ENCODE peak calls at places on chromosomes 1 and 21, in seven cellular contexts. One of them, this sample, is unnamed. For H3K4me1 and H3K27me3, the result is how much of the 10 kb centered on the place peaks cover.

GRCh38 chr1:40860706-40861226 is 1.4 kb downstream of the CITED4 start:
- DNase-seq in prostate gland: no peak
- DNase-seq in GM23248: no peak
- DNase-seq in ovary: peak
- DNase-seq in lower lobe of right lung: no peak
- DNase-seq in CD4-positive, CD25-positive, alpha-beta regulatory T cell: no peak
- DNase-seq in thyroid gland: no peak
- DNase-seq in this sample: no peak

GRCh38 chr21:18354947-18355346 is 48.6 kb downstream of the TMPRSS15 start:
- DNase-seq in ovary: no peak
- DNase-seq in CD4-positive, CD25-positive, alpha-beta regulatory T cell: no peak
- DNase-seq in lower lobe of right lung: no peak
- DNase-seq in GM23248: no peak
- DNase-seq in thyroid gland: no peak
- DNase-seq in prostate gland: no peak
- DNase-seq in this sample: no peak

GRCh38 chr1:201568258-201568657 is 29.3 kb downstream of the NAV1 start:
- DNase-seq in thyroid gland: no peak
- DNase-seq in lower lobe of right lung: peak
- DNase-seq in CD4-positive, CD25-positive, alpha-beta regulatory T cell: no peak
- DNase-seq in ovary: no peak
- DNase-seq in GM23248: no peak
- DNase-seq in prostate gland: no peak
- DNase-seq in this sample: no peak

GRCh38 chr1:240613353-240614142 is 1.6 kb upstream of the GREM2 start:
- DNase-seq in GM23248: no peak
- DNase-seq in prostate gland: no peak
- DNase-seq in CD4-positive, CD25-positive, alpha-beta regulatory T cell: peak
- DNase-seq in ovary: no peak
- DNase-seq in lower lobe of right lung: no peak
- DNase-seq in thyroid gland: no peak
- DNase-seq in this sample: no peak

GRCh38 chr1:61453111-61453961 is 271.6 kb downstream of the TM2D1 start:
- DNase-seq in lower lobe of right lung: peak
- DNase-seq in thyroid gland: peak
- DNase-seq in prostate gland: peak
- DNase-seq in ovary: peak
- DNase-seq in GM23248: peak
- DNase-seq in CD4-positive, CD25-positive, alpha-beta regulatory T cell: peak
- DNase-seq in this sample: peak

GRCh38 chr1:46581685-46582455 is 22.2 kb downstream of the MKNK1 start:
- DNase-seq in GM23248: peak
- DNase-seq in thyroid gland: no peak
- DNase-seq in ovary: no peak
- DNase-seq in lower lobe of right lung: no peak
- DNase-seq in CD4-positive, CD25-positive, alpha-beta regulatory T cell: peak
- DNase-seq in prostate gland: no peak
- DNase-seq in this sample: no peak

GRCh38 chr1:1678581-1679380 is 13.8 kb downstream of the SLC35E2B start:
- DNase-seq in CD4-positive, CD25-positive, alpha-beta regulatory T cell: peak
- DNase-seq in thyroid gland: no peak
- DNase-seq in prostate gland: no peak
- DNase-seq in ovary: no peak
- DNase-seq in GM23248: no peak
- DNase-seq in lower lobe of right lung: peak
- DNase-seq in this sample: no peak

GRCh38 chr1:63124666-63125191 is 197.6 kb upstream of the FOXD3 start:
- DNase-seq in ovary: no peak
- DNase-seq in CD4-positive, CD25-positive, alpha-beta regulatory T cell: no peak
- DNase-seq in prostate gland: no peak
- DNase-seq in lower lobe of right lung: no peak
- DNase-seq in thyroid gland: peak
- DNase-seq in GM23248: peak
- DNase-seq in this sample: no peak

GRCh38 chr1:239977414-239977813 is 114.3 kb upstream of the FMN2 start:
- DNase-seq in ovary: no peak
- DNase-seq in GM23248: peak
- DNase-seq in prostate gland: no peak
- DNase-seq in lower lobe of right lung: no peak
- DNase-seq in thyroid gland: no peak
- DNase-seq in CD4-positive, CD25-positive, alpha-beta regulatory T cell: no peak
- DNase-seq in this sample: no peak

GRCh38 chr1:218779341-218779831 is 394.3 kb upstream of the LYPLAL1 start:
- DNase-seq in prostate gland: no peak
- DNase-seq in thyroid gland: no peak
- DNase-seq in CD4-positive, CD25-positive, alpha-beta regulatory T cell: no peak
- DNase-seq in GM23248: peak
- DNase-seq in ovary: no peak
- DNase-seq in lower lobe of right lung: no peak
- DNase-seq in this sample: no peak

GRCh38 chr1:6545276-6545934 is 8.9 kb downstream of the NOL9 start:
- DNase-seq in GM23248: peak
- DNase-seq in ovary: no peak
- DNase-seq in thyroid gland: no peak
- DNase-seq in CD4-positive, CD25-positive, alpha-beta regulatory T cell: peak
- DNase-seq in prostate gland: no peak
- DNase-seq in lower lobe of right lung: no peak
- DNase-seq in this sample: no peak

GRCh38 chr1:178938281-178938958 is 67.5 kb upstream of the ANGPTL1 start:
- DNase-seq in lower lobe of right lung: no peak
- DNase-seq in ovary: no peak
- DNase-seq in CD4-positive, CD25-positive, alpha-beta regulatory T cell: no peak
- DNase-seq in prostate gland: no peak
- DNase-seq in thyroid gland: no peak
- DNase-seq in GM23248: peak
- DNase-seq in this sample: no peak

GRCh38 chr1:153699116-153699515 is 20.6 kb downstream of the NPR1 start:
- DNase-seq in GM23248: peak
- DNase-seq in prostate gland: no peak
- DNase-seq in thyroid gland: no peak
- DNase-seq in lower lobe of right lung: no peak
- DNase-seq in CD4-positive, CD25-positive, alpha-beta regulatory T cell: no peak
- DNase-seq in ovary: no peak
- DNase-seq in this sample: no peak

DNA sequence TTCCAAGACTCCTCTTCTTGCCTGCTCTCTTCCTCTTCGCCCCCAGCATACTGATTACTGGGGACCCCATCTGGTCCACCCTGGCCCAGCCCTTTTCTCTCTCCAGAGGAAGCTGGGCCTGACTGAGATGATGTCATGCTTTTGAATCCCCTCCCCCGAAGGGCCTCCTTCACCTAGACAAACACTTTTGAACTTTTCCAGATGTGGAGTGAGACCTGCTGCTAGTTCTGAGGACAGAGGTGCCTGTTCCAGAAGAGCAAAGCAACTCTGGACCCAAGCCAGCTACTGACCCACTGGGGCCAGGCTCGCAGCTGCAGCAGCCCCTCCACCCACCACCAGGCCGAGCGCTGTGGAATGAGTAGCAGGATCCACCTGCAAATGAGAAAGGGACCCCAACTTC is 8.4 kb downstream of the CD34 start:
- DNase-seq in thyroid gland: no peak
- DNase-seq in ovary: no peak
- DNase-seq in CD4-positive, CD25-positive, alpha-beta regulatory T cell: no peak
- DNase-seq in lower lobe of right lung: no peak
- DNase-seq in GM23248: no peak
- DNase-seq in prostate gland: no peak
- DNase-seq in this sample: no peak
- H3K4me3 ChIP-seq in thyroid gland: no peak
- H3K4me3 ChIP-seq in ovary: no peak
- H3K4me3 ChIP-seq in CD4-positive, CD25-positive, alpha-beta regulatory T cell: no peak
- H3K4me3 ChIP-seq in lower lobe of right lung: no peak
- H3K4me3 ChIP-seq in GM23248: no peak
- H3K4me3 ChIP-seq in prostate gland: no peak
- H3K4me3 ChIP-seq in this sample: no peak

GRCh38 chr1:165856606-165857005 is 29.2 kb downstream of the UCK2 start:
- DNase-seq in ovary: no peak
- DNase-seq in GM23248: no peak
- DNase-seq in prostate gland: peak
- DNase-seq in CD4-positive, CD25-positive, alpha-beta regulatory T cell: no peak
- DNase-seq in lower lobe of right lung: no peak
- DNase-seq in thyroid gland: no peak
- DNase-seq in this sample: peak

GRCh38 chr1:165860065-165860464 is 32.7 kb downstream of the UCK2 start:
- DNase-seq in GM23248: no peak
- DNase-seq in lower lobe of right lung: no peak
- DNase-seq in prostate gland: no peak
- DNase-seq in thyroid gland: no peak
- DNase-seq in ovary: no peak
- DNase-seq in CD4-positive, CD25-positive, alpha-beta regulatory T cell: no peak
- DNase-seq in this sample: no peak

GRCh38 chr1:165857046-165857801 is 29.8 kb downstream of the UCK2 start:
- DNase-seq in ovary: no peak
- DNase-seq in CD4-positive, CD25-positive, alpha-beta regulatory T cell: no peak
- DNase-seq in lower lobe of right lung: no peak
- DNase-seq in GM23248: peak
- DNase-seq in thyroid gland: no peak
- DNase-seq in prostate gland: no peak
- DNase-seq in this sample: peak

GRCh38 chr1:165858364-165858823 is 31.0 kb downstream of the UCK2 start:
- DNase-seq in GM23248: no peak
- DNase-seq in prostate gland: no peak
- DNase-seq in ovary: no peak
- DNase-seq in lower lobe of right lung: no peak
- DNase-seq in CD4-positive, CD25-positive, alpha-beta regulatory T cell: no peak
- DNase-seq in thyroid gland: no peak
- DNase-seq in this sample: no peak

GRCh38 chr1:165858928-165859845 is 31.8 kb downstream of the UCK2 start:
- DNase-seq in ovary: no peak
- DNase-seq in lower lobe of right lung: no peak
- DNase-seq in GM23248: peak
- DNase-seq in prostate gland: no peak
- DNase-seq in thyroid gland: no peak
- DNase-seq in CD4-positive, CD25-positive, alpha-beta regulatory T cell: no peak
- DNase-seq in this sample: no peak
- H3K4me1 ChIP-seq in ovary: under half
- H3K4me1 ChIP-seq in lower lobe of right lung: under half
- H3K4me1 ChIP-seq in GM23248: under half
- H3K4me1 ChIP-seq in prostate gland: under half
- H3K4me1 ChIP-seq in thyroid gland: under half
- H3K4me1 ChIP-seq in CD4-positive, CD25-positive, alpha-beta regulatory T cell: under half
- H3K4me1 ChIP-seq in this sample: under half

GRCh38 chr21:29053656-29054055 is 19.8 kb downstream of the CCT8 start:
- DNase-seq in thyroid gland: no peak
- DNase-seq in ovary: no peak
- DNase-seq in CD4-positive, CD25-positive, alpha-beta regulatory T cell: no peak
- DNase-seq in prostate gland: no peak
- DNase-seq in GM23248: no peak
- DNase-seq in lower lobe of right lung: no peak
- DNase-seq in this sample: no peak
- H3K27me3 ChIP-seq in thyroid gland: under half
- H3K27me3 ChIP-seq in ovary: under half
- H3K27me3 ChIP-seq in CD4-positive, CD25-positive, alpha-beta regulatory T cell: under half
- H3K27me3 ChIP-seq in prostate gland: under half
- H3K27me3 ChIP-seq in GM23248: under half
- H3K27me3 ChIP-seq in lower lobe of right lung: under half
- H3K27me3 ChIP-seq in this sample: under half

GRCh38 chr1:151801846-151802245 is 3.4 kb downstream of the LINGO4 start:
- DNase-seq in prostate gland: no peak
- DNase-seq in ovary: no peak
- DNase-seq in CD4-positive, CD25-positive, alpha-beta regulatory T cell: no peak
- DNase-seq in GM23248: no peak
- DNase-seq in lower lobe of right lung: no peak
- DNase-seq in thyroid gland: no peak
- DNase-seq in this sample: no peak

GRCh38 chr1:151803164-151803563 is 2.1 kb downstream of the LINGO4 start:
- DNase-seq in prostate gland: no peak
- DNase-seq in CD4-positive, CD25-positive, alpha-beta regulatory T cell: no peak
- DNase-seq in lower lobe of right lung: no peak
- DNase-seq in ovary: no peak
- DNase-seq in GM23248: no peak
- DNase-seq in thyroid gland: no peak
- DNase-seq in this sample: no peak

GRCh38 chr1:151801310-151801820 is 3.9 kb downstream of the LINGO4 start:
- DNase-seq in lower lobe of right lung: no peak
- DNase-seq in GM23248: no peak
- DNase-seq in thyroid gland: no peak
- DNase-seq in ovary: no peak
- DNase-seq in CD4-positive, CD25-positive, alpha-beta regulatory T cell: no peak
- DNase-seq in prostate gland: no peak
- DNase-seq in this sample: no peak

GRCh38 chr1:151800830-151801229 is 4.4 kb downstream of the LINGO4 start:
- DNase-seq in prostate gland: no peak
- DNase-seq in thyroid gland: no peak
- DNase-seq in GM23248: no peak
- DNase-seq in ovary: no peak
- DNase-seq in CD4-positive, CD25-positive, alpha-beta regulatory T cell: no peak
- DNase-seq in lower lobe of right lung: no peak
- DNase-seq in this sample: no peak

GRCh38 chr1:151802372-151802771 is 2.8 kb downstream of the LINGO4 start:
- DNase-seq in thyroid gland: no peak
- DNase-seq in lower lobe of right lung: no peak
- DNase-seq in GM23248: no peak
- DNase-seq in prostate gland: no peak
- DNase-seq in ovary: no peak
- DNase-seq in CD4-positive, CD25-positive, alpha-beta regulatory T cell: no peak
- DNase-seq in this sample: no peak
- H3K4me3 ChIP-seq in thyroid gland: no peak
- H3K4me3 ChIP-seq in lower lobe of right lung: no peak
- H3K4me3 ChIP-seq in GM23248: no peak
- H3K4me3 ChIP-seq in prostate gland: no peak
- H3K4me3 ChIP-seq in ovary: no peak
- H3K4me3 ChIP-seq in CD4-positive, CD25-positive, alpha-beta regulatory T cell: no peak
- H3K4me3 ChIP-seq in this sample: no peak

DNA sequence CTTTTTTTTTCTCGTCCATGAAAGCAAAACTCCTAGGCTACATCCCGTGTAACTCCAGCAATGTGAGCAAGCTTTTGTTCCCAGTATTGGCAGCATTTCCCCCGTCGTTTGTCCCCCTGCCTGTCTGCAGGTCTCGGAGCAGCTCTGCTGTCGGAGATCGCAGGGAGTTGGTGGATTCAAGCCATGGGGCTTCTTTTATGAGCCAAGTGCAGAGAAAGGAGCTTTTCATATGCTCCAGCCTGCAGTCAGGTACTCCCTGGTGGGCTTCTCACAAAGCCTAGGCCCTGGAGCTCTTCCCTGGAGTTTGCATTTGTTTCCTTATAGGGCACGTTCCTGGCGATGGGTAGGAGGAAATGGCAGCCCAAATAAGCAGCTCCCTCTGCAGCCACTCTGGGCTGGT is 78.2 kb downstream of the NUF2 start:
- DNase-seq in CD4-positive, CD25-positive, alpha-beta regulatory T cell: no peak
- DNase-seq in GM23248: no peak
- DNase-seq in prostate gland: no peak
- DNase-seq in lower lobe of right lung: no peak
- DNase-seq in ovary: no peak
- DNase-seq in thyroid gland: no peak
- DNase-seq in this sample: no peak
- H3K4me1 ChIP-seq in CD4-positive, CD25-positive, alpha-beta regulatory T cell: under half
- H3K4me1 ChIP-seq in GM23248: under half
- H3K4me1 ChIP-seq in prostate gland: under half
- H3K4me1 ChIP-seq in lower lobe of right lung: under half
- H3K4me1 ChIP-seq in ovary: under half
- H3K4me1 ChIP-seq in thyroid gland: under half
- H3K4me1 ChIP-seq in this sample: under half

GRCh38 chr1:246218686-246219085 is 288.4 kb downstream of the SMYD3 start:
- DNase-seq in lower lobe of right lung: no peak
- DNase-seq in CD4-positive, CD25-positive, alpha-beta regulatory T cell: no peak
- DNase-seq in thyroid gland: no peak
- DNase-seq in prostate gland: no peak
- DNase-seq in ovary: no peak
- DNase-seq in GM23248: no peak
- DNase-seq in this sample: no peak
- H3K27me3 ChIP-seq in lower lobe of right lung: under half
- H3K27me3 ChIP-seq in CD4-positive, CD25-positive, alpha-beta regulatory T cell: under half
- H3K27me3 ChIP-seq in thyroid gland: under half
- H3K27me3 ChIP-seq in prostate gland: under half
- H3K27me3 ChIP-seq in ovary: under half
- H3K27me3 ChIP-seq in GM23248: under half
- H3K27me3 ChIP-seq in this sample: under half

This sample was measured in HAP-1.